ENCODE peak calls at places on chromosomes 7 and 10, in four cellular contexts. One of them, this sample, is unnamed.

GRCh38 chr10:5737352-5737751 is 52.7 kb downstream of the TASOR2 start:
- DNase-seq in mesendoderm: peak
- DNase-seq in GM12892: no peak
- DNase-seq in lower leg skin: no peak
- DNase-seq in this sample: no peak

GRCh38 chr7:113796557-113796956 is 122.3 kb downstream of the PPP1R3A start:
- DNase-seq in mesendoderm: peak
- DNase-seq in GM12892: no peak
- DNase-seq in lower leg skin: no peak
- DNase-seq in this sample: no peak

GRCh38 chr7:128197586-128197985 is 43.5 kb upstream of the LEP start:
- DNase-seq in mesendoderm: no peak
- DNase-seq in GM12892: no peak
- DNase-seq in lower leg skin: peak
- DNase-seq in this sample: no peak

GRCh38 chr10:1520909-1521565 is 216.3 kb downstream of the ADARB2 start:
- DNase-seq in mesendoderm: no peak
- DNase-seq in GM12892: no peak
- DNase-seq in lower leg skin: no peak
- DNase-seq in this sample: no peak

GRCh38 chr7:43314379-43315158 is 202.1 kb downstream of the HECW1 start:
- DNase-seq in mesendoderm: no peak
- DNase-seq in GM12892: no peak
- DNase-seq in lower leg skin: peak
- DNase-seq in this sample: no peak

GRCh38 chr7:105723582-105723981 is 142.3 kb upstream of the EFCAB10 start:
- DNase-seq in mesendoderm: no peak
- DNase-seq in GM12892: no peak
- DNase-seq in lower leg skin: no peak
- DNase-seq in this sample: no peak

GRCh38 chr10:42754155-42755027 is 28.2 kb upstream of the BMS1 start:
- DNase-seq in mesendoderm: peak
- DNase-seq in GM12892: no peak
- DNase-seq in lower leg skin: peak
- DNase-seq in this sample: peak

GRCh38 chr10:48708144-48708543 is 23.5 kb downstream of the WDFY4 start:
- DNase-seq in mesendoderm: peak
- DNase-seq in GM12892: no peak
- DNase-seq in lower leg skin: peak
- DNase-seq in this sample: no peak

GRCh38 chr7:111750878-111751277 is 188.6 kb upstream of the IMMP2L start:
- DNase-seq in mesendoderm: no peak
- DNase-seq in GM12892: no peak
- DNase-seq in lower leg skin: no peak
- DNase-seq in this sample: no peak

GRCh38 chr7:45088821-45089313 is at the start of gene NACAD:
- DNase-seq in mesendoderm: peak
- DNase-seq in GM12892: no peak
- DNase-seq in lower leg skin: no peak
- DNase-seq in this sample: peak

GRCh38 chr7:41878331-41879112 is 175.6 kb upstream of the INHBA start:
- DNase-seq in mesendoderm: no peak
- DNase-seq in GM12892: no peak
- DNase-seq in lower leg skin: no peak
- DNase-seq in this sample: no peak

GRCh38 chr10:52004342-52004949 is 305.1 kb upstream of the CSTF2T start:
- DNase-seq in mesendoderm: peak
- DNase-seq in GM12892: no peak
- DNase-seq in lower leg skin: no peak
- DNase-seq in this sample: no peak

GRCh38 chr10:79073784-79074432 is 5.1 kb downstream of the ZMIZ1 start:
- DNase-seq in mesendoderm: no peak
- DNase-seq in GM12892: no peak
- DNase-seq in lower leg skin: peak
- DNase-seq in this sample: no peak

GRCh38 chr10:123096452-123096851 is 39.3 kb upstream of the HMX3 start:
- DNase-seq in mesendoderm: peak
- DNase-seq in GM12892: no peak
- DNase-seq in lower leg skin: no peak
- DNase-seq in this sample: no peak

GRCh38 chr10:72316748-72317435 is 37.8 kb downstream of the DNAJB12 start:
- DNase-seq in mesendoderm: no peak
- DNase-seq in GM12892: peak
- DNase-seq in lower leg skin: no peak
- DNase-seq in this sample: peak

GRCh38 chr10:100760726-100761125 is 15.3 kb downstream of the PAX2 start:
- DNase-seq in mesendoderm: peak
- DNase-seq in GM12892: no peak
- DNase-seq in lower leg skin: no peak
- DNase-seq in this sample: no peak

GRCh38 chr10:11835061-11835460 is 11.9 kb downstream of the PROSER2 start:
- DNase-seq in mesendoderm: no peak
- DNase-seq in GM12892: no peak
- DNase-seq in lower leg skin: no peak
- DNase-seq in this sample: no peak

GRCh38 chr10:36670616-36671402 is 454.6 kb upstream of the ANKRD30A start:
- DNase-seq in mesendoderm: no peak
- DNase-seq in GM12892: no peak
- DNase-seq in lower leg skin: no peak
- DNase-seq in this sample: no peak

GRCh38 chr7:111866787-111867186 is 304.5 kb upstream of the IMMP2L start:
- DNase-seq in mesendoderm: no peak
- DNase-seq in GM12892: no peak
- DNase-seq in lower leg skin: no peak
- DNase-seq in this sample: no peak

GRCh38 chr10:113895018-113895417 is 40.6 kb downstream of the NHLRC2 start:
- DNase-seq in mesendoderm: no peak
- DNase-seq in GM12892: no peak
- DNase-seq in lower leg skin: no peak
- DNase-seq in this sample: no peak

GRCh38 chr7:41655470-41655869 is 47.4 kb downstream of the INHBA start:
- DNase-seq in mesendoderm: no peak
- DNase-seq in GM12892: no peak
- DNase-seq in lower leg skin: no peak
- DNase-seq in this sample: no peak

GRCh38 chr7:128167316-128167691 is 73.8 kb upstream of the LEP start:
- DNase-seq in mesendoderm: peak
- DNase-seq in GM12892: no peak
- DNase-seq in lower leg skin: peak
- DNase-seq in this sample: no peak

GRCh38 chr7:74606909-74607255 is 50.6 kb upstream of the GTF2I start:
- DNase-seq in mesendoderm: no peak
- DNase-seq in GM12892: no peak
- DNase-seq in lower leg skin: no peak
- DNase-seq in this sample: no peak

GRCh38 chr7:44221231-44221791 is 20.5 kb downstream of the YKT6 start:
- DNase-seq in mesendoderm: no peak
- DNase-seq in GM12892: no peak
- DNase-seq in lower leg skin: no peak
- DNase-seq in this sample: no peak

GRCh38 chr7:36264123-36264916 is 111.3 kb downstream of the EEPD1 start:
- DNase-seq in mesendoderm: no peak
- DNase-seq in GM12892: no peak
- DNase-seq in lower leg skin: no peak
- DNase-seq in this sample: no peak

GRCh38 chr10:17123062-17123661 is 6.4 kb downstream of the CUBN start:
- DNase-seq in mesendoderm: no peak
- DNase-seq in GM12892: no peak
- DNase-seq in lower leg skin: no peak
- DNase-seq in this sample: no peak

GRCh38 chr10:5805260-5805659 is 8.0 kb downstream of the GDI2 start:
- DNase-seq in mesendoderm: no peak
- DNase-seq in GM12892: no peak
- DNase-seq in lower leg skin: no peak
- DNase-seq in this sample: no peak

GRCh38 chr10:70109064-70109729 is 23.4 kb downstream of the AIFM2 start:
- DNase-seq in mesendoderm: no peak
- DNase-seq in GM12892: no peak
- DNase-seq in lower leg skin: no peak
- DNase-seq in this sample: no peak

This sample was measured in immature natural killer cell.